ENCODE peak calls at places on chromosomes 4 and X, in seven cellular contexts. K, P, G, H, U, Z and E are unnamed samples.
A peak's percentile ranks its signal among the peaks of the same experiment; 100 is the strongest.

GRCh38 chr4:15754323-15754722 is 23.8 kb upstream of the CD38 start:
- DNase-seq in K (no peak), P (no peak), G (peak; percentile 86), H (no peak), U (peak; percentile 77), Z (no peak), E (peak; percentile 26)

GRCh38 chrX:100812216-100813158 is 7.7 kb upstream of the CSTF2 start:
- DNase-seq in K (no peak), P (no peak), G (no peak), H (no peak), U (no peak), Z (peak; percentile 67), E (no peak)

GRCh38 chr4:94256144-94256783 is 48.6 kb downstream of the SMARCAD1 start:
- DNase-seq in K (no peak), P (no peak), G (no peak), H (no peak), U (no peak), Z (no peak), E (no peak)

GRCh38 chr4:22692736-22693135 is at the start of gene GBA3:
- DNase-seq in K (no peak), P (no peak), G (no peak), H (no peak), U (no peak), Z (peak; percentile 67), E (no peak)

GRCh38 chr4:64158648-64159326 is 250.5 kb downstream of the TECRL start:
- DNase-seq in K (no peak), P (no peak), G (peak; percentile 36), H (no peak), U (peak; percentile 22), Z (peak; percentile 54), E (peak; percentile 79)

GRCh38 chr4:509374-509676 is 10.3 kb downstream of the PIGG start:
- DNase-seq in K (no peak), P (no peak), G (no peak), H (no peak), U (no peak), Z (no peak), E (no peak)

GRCh38 chr4:46946914-46947313 is 37.9 kb upstream of the COX7B2 start:
- DNase-seq in K (no peak), P (no peak), G (peak; percentile 1), H (no peak), U (peak; percentile 29), Z (no peak), E (no peak)

GRCh38 chr4:41967392-41967791 is 14.2 kb upstream of the DCAF4L1 start:
- DNase-seq in K (no peak), P (no peak), G (no peak), H (no peak), U (no peak), Z (no peak), E (no peak)

GRCh38 chr4:86831262-86832090 is 17.7 kb downstream of the SLC10A6 start:
- DNase-seq in K (no peak), P (no peak), G (no peak), H (peak; percentile 64), U (peak; percentile 96), Z (no peak), E (no peak)

GRCh38 chrX:123277821-123278220 is 93.7 kb downstream of the GRIA3 start:
- DNase-seq in K (no peak), P (no peak), G (no peak), H (no peak), U (no peak), Z (no peak), E (no peak)

GRCh38 chrX:31603411-31604120 is 531.7 kb upstream of the FTHL17 start:
- DNase-seq in K (no peak), P (no peak), G (peak; percentile 19), H (no peak), U (peak; percentile 43), Z (no peak), E (no peak)

GRCh38 chr4:29861307-29861706 is 858.9 kb upstream of the PCDH7 start:
- DNase-seq in K (no peak), P (no peak), G (no peak), H (no peak), U (no peak), Z (no peak), E (no peak)

GRCh38 chr4:180057891-180058643 is 2185.1 kb upstream of the TENM3 start:
- DNase-seq in K (peak; percentile 80), P (no peak), G (no peak), H (peak; percentile 29), U (no peak), Z (peak; percentile 46), E (peak; percentile 75)

GRCh38 chrX:117957128-117957527 is 159.5 kb downstream of the KLHL13 start:
- DNase-seq in K (no peak), P (no peak), G (peak; percentile 21), H (no peak), U (peak; percentile 25), Z (no peak), E (no peak)

GRCh38 chrX:40552768-40553167 is 28.0 kb upstream of the ATP6AP2 start:
- DNase-seq in K (no peak), P (no peak), G (no peak), H (no peak), U (peak; percentile 9), Z (no peak), E (no peak)

GRCh38 chr4:38266616-38267015 is 306.4 kb downstream of the PTTG2 start:
- DNase-seq in K (no peak), P (no peak), G (peak; percentile 10), H (no peak), U (peak; percentile 48), Z (peak; percentile 85), E (peak; percentile 90)

GRCh38 chrX:110847334-110847733 is 51.7 kb upstream of the CHRDL1 start:
- DNase-seq in K (no peak), P (no peak), G (peak; percentile 42), H (no peak), U (peak; percentile 63), Z (no peak), E (no peak)

GRCh38 chr4:79340568-79340967 is 14.7 kb upstream of the NAA11 start:
- DNase-seq in K (no peak), P (no peak), G (no peak), H (no peak), U (no peak), Z (no peak), E (no peak)

GRCh38 chrX:84469226-84469625 is 33.0 kb downstream of the HDX start:
- DNase-seq in K (no peak), P (no peak), G (peak; percentile 62), H (no peak), U (peak; percentile 42), Z (no peak), E (no peak)

GRCh38 chr4:132063829-132064228 is 1085.3 kb upstream of the PCDH10 start:
- DNase-seq in K (no peak), P (no peak), G (peak; percentile 95), H (no peak), U (peak; percentile 55), Z (no peak), E (no peak)

GRCh38 chr4:112894480-112894879 is 155.0 kb upstream of the ANK2 start:
- DNase-seq in K (no peak), P (no peak), G (no peak), H (no peak), U (no peak), Z (no peak), E (no peak)

GRCh38 chrX:110284159-110284558 is 33.7 kb downstream of the AMMECR1 start:
- DNase-seq in K (no peak), P (no peak), G (peak; percentile 37), H (no peak), U (peak; percentile 88), Z (no peak), E (no peak)

GRCh38 chrX:13495232-13495631 is 74.2 kb upstream of the EGFL6 start:
- DNase-seq in K (no peak), P (no peak), G (no peak), H (no peak), U (no peak), Z (no peak), E (no peak)

GRCh38 chr4:163911891-163912290 is 417.4 kb downstream of the TMA16 start:
- DNase-seq in K (no peak), P (no peak), G (no peak), H (no peak), U (no peak), Z (no peak), E (no peak)

GRCh38 chr4:142817442-142817841 is 28.7 kb downstream of the INPP4B start:
- DNase-seq in K (no peak), P (no peak), G (no peak), H (no peak), U (peak; percentile 88), Z (no peak), E (no peak)

GRCh38 chr4:62571494-62571893 is 1371.4 kb downstream of the ADGRL3 start:
- DNase-seq in K (no peak), P (no peak), G (no peak), H (no peak), U (no peak), Z (peak; percentile 63), E (no peak)

GRCh38 chr4:63906660-63907146 is 502.5 kb downstream of the TECRL start:
- DNase-seq in K (no peak), P (no peak), G (no peak), H (no peak), U (no peak), Z (no peak), E (no peak)

GRCh38 chr4:11622961-11623725 is 194.4 kb upstream of the HS3ST1 start:
- DNase-seq in K (no peak), P (no peak), G (no peak), H (no peak), U (no peak), Z (no peak), E (no peak)
- H3K9me3 ChIP-seq in K (no peaks in the 10 kb centered on the region), P (no peaks in the 10 kb centered on the region), G (no peaks in the 10 kb centered on the region), H (no peaks in the 10 kb centered on the region), U (peaks cover 3% of the 10 kb centered on the region), Z (no peaks in the 10 kb centered on the region), E (no peaks in the 10 kb centered on the region)

DNA sequence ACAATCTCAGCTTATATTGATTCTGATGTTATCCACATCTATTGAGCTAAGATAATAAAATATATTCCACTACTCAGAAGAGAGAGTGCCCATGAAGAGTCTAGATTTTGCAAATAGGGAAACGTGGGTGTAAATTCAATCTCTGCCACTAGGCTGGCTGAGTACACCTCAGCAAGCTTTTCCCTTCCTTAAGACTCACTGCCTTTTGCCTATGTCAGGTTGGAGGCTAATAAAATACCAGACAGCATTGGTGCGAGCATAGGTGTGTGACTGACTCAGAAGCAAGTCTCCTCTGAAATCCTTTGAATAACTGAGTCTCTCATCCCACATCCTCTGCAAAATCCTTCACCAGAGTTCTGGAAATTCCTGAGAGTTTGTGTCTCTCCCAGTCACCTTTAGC is 405.4 kb upstream of the CPEB2 start:
- DNase-seq in K (no peak), P (no peak), G (no peak), H (no peak), U (no peak), Z (no peak), E (no peak)
- TF ChIP-seq CTCF in K (no peak), P (peak; percentile 21), G (no peak), H (no peak), U (no peak), Z (no peak), E (no peak)

DNA sequence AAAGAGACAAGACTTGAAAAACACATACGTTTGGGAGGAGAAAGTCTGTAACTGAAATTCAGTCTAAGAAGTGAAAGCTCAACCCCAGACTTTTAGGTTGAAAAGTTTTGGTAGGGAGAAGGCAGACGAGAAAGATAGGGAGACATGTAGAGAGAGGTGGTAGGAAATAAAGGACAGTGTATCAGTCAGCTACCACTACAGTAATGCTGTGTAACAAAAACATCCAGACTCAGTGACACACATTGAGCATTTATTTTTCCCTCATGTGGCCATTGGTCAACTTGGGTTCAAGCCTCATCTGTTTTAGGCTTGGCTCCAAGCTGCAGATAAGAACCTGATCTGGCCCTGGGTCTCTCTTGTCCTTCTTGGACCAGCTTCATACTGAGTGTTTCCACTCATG is 26.9 kb downstream of the CCKAR start:
- DNase-seq in K (no peak), P (no peak), G (no peak), H (no peak), U (no peak), Z (no peak), E (no peak)
- H3K36me3 ChIP-seq in K (no peaks in the 10 kb centered on the region), P (no peaks in the 10 kb centered on the region), G (no peaks in the 10 kb centered on the region), H (no peaks in the 10 kb centered on the region), U (no peaks in the 10 kb centered on the region), Z (no peaks in the 10 kb centered on the region), E (no peaks in the 10 kb centered on the region)

GRCh38 chr4:1627417-1628313 is 56.4 kb downstream of the FAM53A start:
- DNase-seq in K (peak; percentile 67), P (no peak), G (no peak), H (no peak), U (no peak), Z (no peak), E (no peak)
- H3K9me3 ChIP-seq in K (no peaks in the 10 kb centered on the region), P (no peaks in the 10 kb centered on the region), G (no peaks in the 10 kb centered on the region), H (no peaks in the 10 kb centered on the region), U (no peaks in the 10 kb centered on the region), Z (no peaks in the 10 kb centered on the region), E (no peaks in the 10 kb centered on the region)